ENCODE peak calls at places on chromosomes 4 and X, in five cellular contexts. U is A549, A is esophagus squamous epithelium, X is gastrocnemius medialis, S is stomach. R is an unnamed sample.

GRCh38 chr4:38583102-38583501 is 80.9 kb upstream of the KLF3 start:
- DNase-seq in U (no peak), A (no peak), X (no peak), S (no peak), R (no peak)

GRCh38 chr4:76374744-76375143 is 46.2 kb downstream of the CCDC158 start:
- DNase-seq in U (no peak), A (no peak), X (no peak), S (no peak), R (no peak)

GRCh38 chr4:46270986-46271596 is 118.8 kb downstream of the GABRA2 start:
- DNase-seq in U (no peak), A (no peak), X (no peak), S (no peak), R (no peak)

GRCh38 chr4:183588169-183588675 is 70.8 kb downstream of the RWDD4 start:
- DNase-seq in U (no peak), A (no peak), X (peak), S (no peak), R (no peak)

GRCh38 chr4:76689079-76689817 is 208.7 kb downstream of the SOWAHB start:
- DNase-seq in U (peak), A (no peak), X (no peak), S (peak), R (peak)

GRCh38 chr4:143352720-143353119 is 16.0 kb downstream of the GAB1 start:
- DNase-seq in U (no peak), A (no peak), X (no peak), S (no peak), R (no peak)

GRCh38 chr4:107691378-107691777 is 28.7 kb downstream of the PAPSS1 start:
- DNase-seq in U (no peak), A (no peak), X (no peak), S (peak), R (no peak)

GRCh38 chr4:2343476-2343875 is 75.0 kb downstream of the ZFYVE28 start:
- DNase-seq in U (no peak), A (no peak), X (no peak), S (no peak), R (no peak)

GRCh38 chr4:84878090-84878489 is 88.4 kb downstream of the WDFY3 start:
- DNase-seq in U (no peak), A (no peak), X (no peak), S (no peak), R (no peak)

GRCh38 chr4:107276052-107276451 is 239.9 kb upstream of the DKK2 start:
- DNase-seq in U (no peak), A (no peak), X (no peak), S (no peak), R (no peak)

GRCh38 chr4:108191269-108191914 is 22.7 kb upstream of the LEF1 start:
- DNase-seq in U (no peak), A (no peak), X (no peak), S (no peak), R (no peak)

GRCh38 chr4:125501661-125502060 is 186.9 kb downstream of the FAT4 start:
- DNase-seq in U (no peak), A (no peak), X (no peak), S (no peak), R (no peak)

GRCh38 chr4:56215901-56216300 is 171.4 kb downstream of the AASDH start:
- DNase-seq in U (peak), A (no peak), X (no peak), S (peak), R (no peak)

GRCh38 chrX:96417695-96418094 is 266.9 kb upstream of the DIAPH2 start:
- DNase-seq in U (no peak), A (no peak), X (no peak), S (no peak), R (no peak)

GRCh38 chr4:152103181-152103901 is 342.5 kb upstream of the GATB start:
- DNase-seq in U (no peak), A (no peak), X (no peak), S (no peak), R (no peak)

GRCh38 chr4:68180858-68181531 is 51.3 kb upstream of the TMPRSS11F start:
- DNase-seq in U (peak), A (no peak), X (no peak), S (no peak), R (no peak)

GRCh38 chr4:81715335-81715734 is 243.6 kb upstream of the RASGEF1B start:
- DNase-seq in U (no peak), A (no peak), X (no peak), S (no peak), R (no peak)

GRCh38 chr4:3227878-3228675 is 20.9 kb upstream of the MSANTD1 start:
- DNase-seq in U (no peak), A (no peak), X (no peak), S (no peak), R (no peak)

GRCh38 chr4:75696036-75696435 is 22.8 kb upstream of the G3BP2 start:
- DNase-seq in U (no peak), A (no peak), X (no peak), S (no peak), R (no peak)

GRCh38 chr4:106869551-106869950 is 166.6 kb downstream of the DKK2 start:
- DNase-seq in U (no peak), A (no peak), X (no peak), S (no peak), R (no peak)

GRCh38 chr4:139453041-139453370 is 915 bp upstream of the RAB33B start:
- DNase-seq in U (peak), A (no peak), X (no peak), S (no peak), R (peak)

GRCh38 chr4:47155907-47156306 is 124.5 kb downstream of the GABRB1 start:
- DNase-seq in U (no peak), A (no peak), X (no peak), S (no peak), R (no peak)

GRCh38 chr4:176499518-176499917 is 179.8 kb downstream of the SPCS3 start:
- DNase-seq in U (no peak), A (no peak), X (no peak), S (no peak), R (no peak)

GRCh38 chr4:188892837-188893236 is 753.6 kb downstream of the TRIML1 start:
- DNase-seq in U (no peak), A (no peak), X (no peak), S (no peak), R (no peak)

GRCh38 chr4:122602277-122603142 is 18.4 kb downstream of the IL21 start:
- DNase-seq in U (peak), A (no peak), X (no peak), S (no peak), R (no peak)

GRCh38 chr4:8940792-8941491 is 69.3 kb upstream of the HMX1 start:
- DNase-seq in U (no peak), A (no peak), X (no peak), S (no peak), R (no peak)

GRCh38 chr4:108049406-108049805 is 59.7 kb downstream of the HADH start:
- DNase-seq in U (no peak), A (no peak), X (no peak), S (no peak), R (no peak)

GRCh38 chr4:169268951-169269781 is 1.6 kb downstream of the SH3RF1 start:
- DNase-seq in U (no peak), A (no peak), X (no peak), S (no peak), R (no peak)
- H3K4me3 ChIP-seq in U (peak), A (peak), X (peak), S (peak), R (peak)

DNA sequence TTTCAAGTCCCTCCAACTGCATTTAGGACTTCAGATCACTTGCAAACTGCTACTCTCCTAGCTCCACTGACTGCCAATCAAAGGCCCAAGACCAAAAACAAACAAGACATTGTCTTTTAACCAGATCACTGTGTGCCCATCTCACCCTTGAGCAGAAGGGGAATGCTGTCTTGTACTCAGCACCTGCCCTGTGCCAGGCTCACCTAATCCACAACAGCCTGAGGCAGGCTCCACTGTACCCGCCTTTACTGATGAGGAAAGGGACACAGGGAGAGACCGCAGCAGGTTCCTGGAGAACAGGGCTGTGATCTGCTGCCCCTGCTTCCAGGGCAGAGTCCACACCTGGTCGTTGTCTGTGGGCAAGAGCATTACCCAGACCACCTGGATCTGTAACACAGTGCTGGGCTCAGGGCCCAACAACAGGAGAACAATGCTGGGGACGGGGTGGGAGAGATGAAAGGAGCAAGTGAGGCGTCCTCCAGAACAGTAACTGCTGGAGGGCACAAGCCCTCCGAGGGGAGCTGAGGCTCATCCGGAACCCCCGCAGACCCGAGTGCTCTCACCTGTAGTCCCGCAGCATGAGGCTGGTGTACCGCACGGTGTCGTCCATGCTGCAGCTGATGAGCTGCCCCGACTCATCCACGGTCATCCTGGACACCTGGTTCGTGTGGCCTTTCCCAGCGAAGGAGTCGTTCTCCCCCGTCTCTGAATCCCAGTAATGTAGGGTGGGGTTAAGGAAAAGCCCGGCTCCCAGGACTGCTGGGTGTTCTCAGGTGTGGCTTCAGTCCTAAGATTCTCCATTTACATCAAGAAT is 33.9 kb downstream of the WDR1 start:
- DNase-seq in U (no peak), A (no peak), X (no peak), S (peak), R (no peak)
- TF ChIP-seq POLR2A in U (no peak), A (no peak), X (no peak), S (no peak), R (no peak)

GRCh38 chr4:21947768-21948346 is 715 bp downstream of the KCNIP4 start:
- DNase-seq in U (no peak), A (no peak), X (no peak), S (no peak), R (no peak)
- H3K4me3 ChIP-seq in U (no peak), A (no peak), X (no peak), S (peak), R (peak)

GRCh38 chr4:7939377-7940108 is at the start of gene AFAP1:
- DNase-seq in U (peak), A (no peak), X (peak), S (peak), R (peak)
- TF ChIP-seq POLR2A in U (peak), A (no peak), X (peak), S (no peak), R (no peak)

GRCh38 chrX:111040377-111041017 is 55.5 kb upstream of the PAK3 start:
- DNase-seq in U (no peak), A (no peak), X (no peak), S (no peak), R (no peak)
- H3K4me3 ChIP-seq in U (no peak), A (no peak), X (no peak), S (no peak), R (no peak)

DNA sequence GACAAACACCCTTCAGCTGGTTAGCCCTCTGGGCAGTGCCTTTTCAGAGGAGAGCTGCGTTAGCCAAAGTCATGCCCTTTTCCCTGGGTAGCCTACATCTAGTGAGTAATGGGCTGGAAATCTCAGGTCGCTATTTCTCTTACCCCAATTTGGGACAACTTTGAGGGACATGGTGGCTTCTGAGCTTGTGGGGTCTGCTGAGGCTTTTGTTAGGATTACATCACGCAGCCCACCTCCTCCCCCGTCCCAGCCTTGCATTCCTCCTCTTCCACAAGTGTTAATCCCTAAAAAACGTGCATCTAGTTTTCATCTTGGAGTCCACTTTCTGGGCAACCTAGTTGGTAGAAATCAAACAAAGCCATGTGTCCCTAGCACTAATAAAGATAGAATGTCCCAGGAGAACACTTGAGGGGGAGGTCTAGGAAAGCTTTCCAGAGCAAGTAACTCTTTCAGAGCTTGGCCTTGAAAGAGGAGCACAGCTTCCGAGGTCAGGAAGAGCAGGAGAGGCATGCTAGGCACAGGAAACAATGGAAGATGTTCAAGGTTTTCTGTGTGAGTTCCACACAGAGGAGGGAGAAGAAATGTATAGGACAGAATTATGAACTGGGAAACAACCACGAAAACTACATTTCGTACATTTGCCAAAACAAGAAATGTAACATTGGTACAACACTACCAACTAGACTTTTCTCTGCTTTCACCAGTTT is 2.8 kb downstream of the MRFAP1 start:
- DNase-seq in U (no peak), A (no peak), X (no peak), S (no peak), R (peak)
- TF ChIP-seq POLR2A in U (no peak), A (no peak), X (no peak), S (no peak), R (no peak)

DNA sequence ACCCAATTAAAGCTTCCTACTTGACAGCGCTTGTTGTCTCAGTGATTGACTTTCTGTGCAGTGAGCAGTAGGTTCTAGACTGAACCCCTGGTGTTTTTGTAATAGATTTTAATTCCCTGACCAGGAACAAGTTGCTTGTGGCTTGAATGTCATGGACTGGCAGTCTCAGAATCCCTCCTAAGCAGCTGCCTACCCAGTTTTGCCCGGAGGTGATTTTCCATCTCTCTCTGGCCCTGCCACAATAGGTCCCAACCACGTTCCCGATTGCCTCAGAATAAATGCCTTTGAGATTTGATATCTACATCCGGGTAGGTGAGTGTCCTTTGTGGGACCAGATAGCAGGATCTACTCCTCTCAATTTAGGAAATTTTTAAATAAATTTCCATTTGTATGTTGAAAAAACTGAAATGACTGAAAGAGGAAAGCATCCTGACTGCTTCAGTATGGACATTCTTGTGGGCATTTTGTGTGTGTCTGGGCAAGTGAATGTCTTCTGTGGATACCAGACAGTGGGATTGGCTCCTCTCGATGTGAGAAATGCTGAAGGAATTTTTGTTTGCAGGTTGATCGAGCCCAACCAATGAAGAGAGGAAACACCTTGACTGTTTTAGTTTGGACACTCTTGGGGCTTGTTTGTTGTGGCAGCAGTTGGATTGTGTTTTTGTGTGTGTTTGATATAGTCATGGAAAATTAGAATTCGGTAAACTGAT is 1607.4 kb downstream of the C4orf33 start:
- DNase-seq in U (no peak), A (no peak), X (no peak), S (no peak), R (no peak)
- H3K4me3 ChIP-seq in U (no peak), A (no peak), X (no peak), S (no peak), R (no peak)

GRCh38 chr4:86935833-86936721 is 1.3 kb downstream of the AFF1 start:
- DNase-seq in U (peak), A (no peak), X (peak), S (peak), R (no peak)
- TF ChIP-seq POLR2A in U (peak), A (no peak), X (peak), S (no peak), R (peak)